ENCODE peak calls at places on chromosomes 4 and X, in four cellular contexts. One of them, this sample, is unnamed.

GRCh38 chr4:2866891-2867290 is 23.2 kb downstream of the ADD1 start:
- DNase-seq in left ventricle myocardium inferior: no peak
- DNase-seq in heart right ventricle: no peak
- DNase-seq in fibroblast of lung: peak
- DNase-seq in this sample: no peak

GRCh38 chr4:10032625-10033024 is 11.3 kb upstream of the SLC2A9 start:
- DNase-seq in fibroblast of lung: peak
- DNase-seq in heart right ventricle: no peak
- DNase-seq in left ventricle myocardium inferior: no peak
- DNase-seq in this sample: no peak

GRCh38 chrX:70592091-70592490 is 147.5 kb downstream of the DLG3 start:
- DNase-seq in heart right ventricle: no peak
- DNase-seq in fibroblast of lung: peak
- DNase-seq in left ventricle myocardium inferior: no peak
- DNase-seq in this sample: no peak

GRCh38 chrX:123175366-123176122 is 8.5 kb upstream of the GRIA3 start:
- DNase-seq in fibroblast of lung: no peak
- DNase-seq in heart right ventricle: no peak
- DNase-seq in left ventricle myocardium inferior: no peak
- DNase-seq in this sample: no peak

GRCh38 chr4:26583538-26583864 is 383 bp upstream of the TBC1D19 start:
- DNase-seq in heart right ventricle: no peak
- DNase-seq in left ventricle myocardium inferior: no peak
- DNase-seq in fibroblast of lung: peak
- DNase-seq in this sample: no peak

GRCh38 chrX:56728321-56728720 is 722 bp upstream of the NBDY start:
- DNase-seq in heart right ventricle: no peak
- DNase-seq in fibroblast of lung: peak
- DNase-seq in left ventricle myocardium inferior: no peak
- DNase-seq in this sample: no peak

GRCh38 chr4:102713096-102713495 is 47.7 kb downstream of the MANBA start:
- DNase-seq in fibroblast of lung: peak
- DNase-seq in heart right ventricle: no peak
- DNase-seq in left ventricle myocardium inferior: no peak
- DNase-seq in this sample: no peak

GRCh38 chr4:91113130-91113706 is 986.0 kb downstream of the CCSER1 start:
- DNase-seq in fibroblast of lung: peak
- DNase-seq in left ventricle myocardium inferior: no peak
- DNase-seq in heart right ventricle: no peak
- DNase-seq in this sample: no peak

GRCh38 chrX:98338544-98338943 is 1454.8 kb downstream of the RPA4 start:
- DNase-seq in fibroblast of lung: peak
- DNase-seq in left ventricle myocardium inferior: no peak
- DNase-seq in heart right ventricle: no peak
- DNase-seq in this sample: no peak

GRCh38 chr4:575281-576141 is 584 bp downstream of the TMEM271 start:
- DNase-seq in heart right ventricle: peak
- DNase-seq in fibroblast of lung: peak
- DNase-seq in left ventricle myocardium inferior: no peak
- DNase-seq in this sample: no peak

GRCh38 chr4:85747871-85748491 is 273.0 kb downstream of the ARHGAP24 start:
- DNase-seq in fibroblast of lung: peak
- DNase-seq in left ventricle myocardium inferior: no peak
- DNase-seq in heart right ventricle: no peak
- DNase-seq in this sample: no peak

GRCh38 chr4:2948895-2949781 is 14.1 kb downstream of the NOP14 start:
- DNase-seq in fibroblast of lung: no peak
- DNase-seq in heart right ventricle: no peak
- DNase-seq in left ventricle myocardium inferior: no peak
- DNase-seq in this sample: no peak

DNA sequence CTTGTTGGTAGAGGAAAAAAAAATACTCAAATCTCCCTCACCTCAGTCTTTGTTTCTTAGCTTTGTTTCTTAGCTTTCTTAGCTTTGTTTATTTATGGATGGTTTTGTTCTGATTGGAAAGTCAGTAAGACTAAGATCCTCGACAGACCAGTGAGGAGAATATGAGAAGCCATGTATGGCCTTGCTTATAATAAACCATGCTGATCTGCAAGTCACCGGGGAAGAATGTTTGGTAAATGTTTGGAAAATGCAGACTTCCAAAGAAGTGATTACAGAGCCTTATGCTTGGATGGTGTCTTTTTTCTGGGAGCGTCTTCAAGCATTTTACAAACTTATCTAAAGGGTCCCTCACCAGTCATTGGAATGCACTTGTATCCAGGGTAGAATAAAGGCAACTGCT is 90.1 kb upstream of the NOCT start:
- DNase-seq in fibroblast of lung: peak
- DNase-seq in left ventricle myocardium inferior: no peak
- DNase-seq in heart right ventricle: no peak
- DNase-seq in this sample: no peak
- TF ChIP-seq CTCF in fibroblast of lung: no peak
- TF ChIP-seq CTCF in left ventricle myocardium inferior: no peak
- TF ChIP-seq CTCF in heart right ventricle: no peak
- TF ChIP-seq CTCF in this sample: no peak

GRCh38 chrX:113743069-113743468 is 840.8 kb upstream of the HTR2C start:
- DNase-seq in left ventricle myocardium inferior: no peak
- DNase-seq in fibroblast of lung: no peak
- DNase-seq in heart right ventricle: no peak
- DNase-seq in this sample: no peak
- TF ChIP-seq CTCF in left ventricle myocardium inferior: no peak
- TF ChIP-seq CTCF in fibroblast of lung: no peak
- TF ChIP-seq CTCF in heart right ventricle: no peak
- TF ChIP-seq CTCF in this sample: no peak

GRCh38 chr4:87006531-87007344 is 71.9 kb downstream of the AFF1 start:
- DNase-seq in left ventricle myocardium inferior: peak
- DNase-seq in fibroblast of lung: peak
- DNase-seq in heart right ventricle: peak
- DNase-seq in this sample: peak
- TF ChIP-seq CTCF in left ventricle myocardium inferior: peak
- TF ChIP-seq CTCF in fibroblast of lung: peak
- TF ChIP-seq CTCF in heart right ventricle: peak
- TF ChIP-seq CTCF in this sample: peak

DNA sequence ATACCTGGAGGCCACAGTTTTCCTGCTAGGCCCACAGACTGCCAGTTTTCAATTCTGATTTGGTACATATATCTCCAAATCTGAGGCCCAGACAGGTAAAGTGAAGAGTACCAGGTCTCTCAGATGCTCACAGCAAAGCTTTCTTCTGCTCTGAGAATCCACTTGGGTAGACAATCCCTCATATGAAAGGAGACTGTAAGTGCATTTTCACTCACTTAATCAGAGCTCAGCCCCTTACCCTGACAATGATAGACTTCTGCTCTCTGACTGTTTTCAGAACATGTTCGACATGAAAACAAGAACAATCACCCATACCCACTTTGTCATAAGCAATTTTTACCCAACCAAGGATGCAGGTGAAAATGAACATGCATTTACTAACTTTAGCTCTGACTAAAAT is 7.1 kb downstream of the GPRIN3 start:
- DNase-seq in heart right ventricle: no peak
- DNase-seq in fibroblast of lung: no peak
- DNase-seq in left ventricle myocardium inferior: no peak
- DNase-seq in this sample: no peak
- TF ChIP-seq CTCF in heart right ventricle: no peak
- TF ChIP-seq CTCF in fibroblast of lung: no peak
- TF ChIP-seq CTCF in left ventricle myocardium inferior: no peak
- TF ChIP-seq CTCF in this sample: no peak

DNA sequence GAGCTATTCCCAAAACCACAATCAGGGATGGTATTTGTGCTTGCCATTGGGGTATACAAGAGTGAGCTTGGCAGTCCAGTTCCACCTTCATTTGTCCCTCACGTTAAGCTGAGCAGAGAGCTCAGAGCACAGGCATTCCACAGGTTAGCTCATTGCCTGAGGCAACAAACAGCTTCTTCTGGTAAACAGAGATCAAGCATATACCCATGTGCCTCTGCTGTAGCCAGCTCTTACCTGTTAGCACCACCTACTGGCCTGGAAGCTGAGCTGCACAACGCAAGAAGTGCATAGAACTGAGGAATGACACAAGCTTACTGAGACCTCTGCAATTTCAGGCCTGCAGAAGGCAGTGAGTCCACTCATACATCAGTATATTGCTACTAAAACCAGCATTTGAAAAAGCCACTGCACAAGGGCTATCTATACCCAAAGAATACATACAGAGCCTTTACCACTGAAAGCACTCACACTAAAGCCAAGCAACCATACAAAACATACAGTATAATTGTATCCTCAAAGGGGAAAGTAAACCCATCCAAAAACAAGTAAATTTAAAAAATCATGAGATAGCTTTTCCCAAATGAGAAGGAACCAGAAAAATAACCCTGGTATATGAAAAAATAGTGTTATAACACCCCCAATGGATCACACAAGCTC is 258.3 kb upstream of the GABRA2 start:
- DNase-seq in fibroblast of lung: peak
- DNase-seq in left ventricle myocardium inferior: no peak
- DNase-seq in heart right ventricle: no peak
- DNase-seq in this sample: no peak
- TF ChIP-seq CTCF in fibroblast of lung: peak
- TF ChIP-seq CTCF in left ventricle myocardium inferior: no peak
- TF ChIP-seq CTCF in heart right ventricle: no peak
- TF ChIP-seq CTCF in this sample: no peak